ENCODE peak calls at places on chromosomes 16 and 17, in six cellular contexts. D is psoas muscle, J is GM23338, Q is uterus, B is IMR-90, G is left ventricle myocardium inferior. C is an unnamed sample.

GRCh38 chr17:50675190-50675589 is 32.5 kb downstream of the ANKRD40 start:
- DNase-seq in D (no peak), J (no peak), Q (no peak), B (no peak), G (no peak), C (no peak)

GRCh38 chr17:34361478-34362061 is 1.5 kb downstream of the CCL1 start:
- DNase-seq in D (peak), J (peak), Q (peak), B (peak), G (peak), C (peak)

GRCh38 chr17:62869885-62870580 is 61.9 kb upstream of the MARCHF10 start:
- DNase-seq in D (no peak), J (peak), Q (no peak), B (peak), G (no peak), C (no peak)

GRCh38 chr16:84268231-84268630 is 26.4 kb upstream of the WFDC1 start:
- DNase-seq in D (no peak), J (no peak), Q (no peak), B (no peak), G (no peak), C (no peak)

GRCh38 chr17:17104494-17104893 is 62.2 kb downstream of the MPRIP start:
- DNase-seq in D (peak), J (no peak), Q (no peak), B (no peak), G (peak), C (no peak)

GRCh38 chr16:51870460-51870859 is 676.5 kb downstream of the TOX3 start:
- DNase-seq in D (no peak), J (no peak), Q (no peak), B (no peak), G (no peak), C (no peak)

GRCh38 chr17:78357177-78357586 is 2.7 kb downstream of the SOCS3 start:
- DNase-seq in D (peak), J (no peak), Q (peak), B (peak), G (peak), C (no peak)

GRCh38 chr17:6853764-6854442 is 22.4 kb upstream of the TEKT1 start:
- DNase-seq in D (no peak), J (peak), Q (no peak), B (no peak), G (no peak), C (no peak)

GRCh38 chr17:81589612-81590011 is 37.5 kb upstream of the FAAP100 start:
- DNase-seq in D (no peak), J (no peak), Q (no peak), B (no peak), G (no peak), C (no peak)

GRCh38 chr17:60091109-60091508 is 12.4 kb upstream of the HEATR6 start:
- DNase-seq in D (no peak), J (no peak), Q (no peak), B (no peak), G (no peak), C (peak)

GRCh38 chr17:48626470-48627241 is 498 bp upstream of the HOXB9 start:
- DNase-seq in D (no peak), J (peak), Q (no peak), B (peak), G (no peak), C (no peak)

GRCh38 chr16:19375561-19376158 is 42.0 kb upstream of the TMC5 start:
- DNase-seq in D (no peak), J (peak), Q (peak), B (peak), G (no peak), C (peak)

GRCh38 chr16:23129686-23130085 is 19.6 kb downstream of the USP31 start:
- DNase-seq in D (no peak), J (no peak), Q (no peak), B (no peak), G (no peak), C (no peak)

GRCh38 chr17:76734080-76734840 is 2.9 kb downstream of the SRSF2 start:
- DNase-seq in D (no peak), J (no peak), Q (no peak), B (peak), G (no peak), C (no peak)

GRCh38 chr17:46060461-46060860 is 61.4 kb downstream of the STH start:
- DNase-seq in D (no peak), J (no peak), Q (no peak), B (no peak), G (no peak), C (no peak)

GRCh38 chr16:12314786-12315185 is 338.3 kb downstream of the SNX29 start:
- DNase-seq in D (no peak), J (no peak), Q (no peak), B (no peak), G (no peak), C (no peak)
- H3K27ac ChIP-seq in D (no peak), J (no peak), Q (no peak), B (no peak), G (no peak), C (no peak)

GRCh38 chr17:43428524-43428923 is 29.7 kb downstream of the ARL4D start:
- DNase-seq in D (no peak), J (no peak), Q (no peak), B (no peak), G (no peak), C (no peak)
- TF ChIP-seq CTCF in D (no peak), J (peak), Q (no peak), B (peak), G (no peak), C (no peak)

GRCh38 chr17:41625602-41626001 is 1.2 kb upstream of the KRT17 start:
- DNase-seq in D (peak), J (no peak), Q (no peak), B (no peak), G (no peak), C (peak)
- H3K27ac ChIP-seq in D (no peak), J (no peak), Q (no peak), B (no peak), G (no peak), C (peak)

GRCh38 chr17:28881533-28882056 is 15.9 kb downstream of the FLOT2 start:
- DNase-seq in D (no peak), J (no peak), Q (no peak), B (no peak), G (no peak), C (no peak)

GRCh38 chr17:28878158-28878910 is 19.2 kb downstream of the FLOT2 start:
- DNase-seq in D (no peak), J (no peak), Q (no peak), B (no peak), G (no peak), C (no peak)

GRCh38 chr17:28880572-28880945 is 17.0 kb downstream of the FLOT2 start:
- DNase-seq in D (no peak), J (no peak), Q (no peak), B (no peak), G (no peak), C (no peak)

GRCh38 chr17:28879886-28880571 is 17.5 kb downstream of the FLOT2 start:
- DNase-seq in D (no peak), J (no peak), Q (no peak), B (no peak), G (no peak), C (no peak)

GRCh38 chr17:28878981-28879380 is 18.6 kb downstream of the FLOT2 start:
- DNase-seq in D (no peak), J (peak), Q (no peak), B (peak), G (no peak), C (no peak)
- TF ChIP-seq CTCF in D (peak), J (peak), Q (no peak), B (peak), G (no peak), C (peak)

GRCh38 chr17:40192961-40193360 is 15.7 kb downstream of the RAPGEFL1 start:
- DNase-seq in D (no peak), J (no peak), Q (no peak), B (no peak), G (no peak), C (no peak)
- H3K27ac ChIP-seq in D (no peak), J (no peak), Q (no peak), B (no peak), G (no peak), C (no peak)